ENCODE peak calls at places on chromosome 14, in seven cellular contexts. N is mesenchymal stem cell, B is mesendoderm, P is IMR-90, H is H9, Y is neuronal stem cell, C is H1. F is an unnamed sample.

GRCh38 chr14:42140831-42141279 is 534.2 kb downstream of the LRFN5 start:
- DNase-seq in N (peak; percentile 88), B (no peak), P (peak; percentile 90), H (no peak), Y (no peak), C (no peak), F (no peak)

GRCh38 chr14:96146131-96146771 is 58.4 kb upstream of the BDKRB2 start:
- DNase-seq in N (peak; percentile 48), B (peak; percentile 37), P (peak; percentile 70), H (no peak), Y (no peak), C (peak; percentile 30), F (peak; percentile 46)

GRCh38 chr14:32190713-32191112 is 11.1 kb upstream of the RNU6-7 start:
- DNase-seq in N (peak; percentile 59), B (no peak), P (no peak), H (no peak), Y (no peak), C (no peak), F (no peak)

GRCh38 chr14:24310666-24311604 is at the start of gene LTB4R:
- DNase-seq in N (no peak), B (no peak), P (peak; percentile 73), H (no peak), Y (no peak), C (no peak), F (no peak)

GRCh38 chr14:86933460-86933859 is 1059.5 kb downstream of the GALC start:
- DNase-seq in N (no peak), B (no peak), P (peak; percentile 6), H (no peak), Y (no peak), C (no peak), F (no peak)

GRCh38 chr14:36580856-36581831 is 1.3 kb downstream of the NKX2-8 start:
- DNase-seq in N (peak; percentile 37), B (peak; percentile 81), P (peak; percentile 16), H (peak; percentile 61), Y (no peak), C (peak; percentile 74), F (peak; percentile 7)

GRCh38 chr14:35393826-35394225 is 10.7 kb downstream of the NFKBIA start:
- DNase-seq in N (no peak), B (no peak), P (no peak), H (no peak), Y (no peak), C (no peak), F (no peak)

GRCh38 chr14:51328089-51328941 is 88.3 kb downstream of the TMX1 start:
- DNase-seq in N (peak; percentile 77), B (peak; percentile 25), P (peak; percentile 82), H (no peak), Y (no peak), C (no peak), F (peak; percentile 25)

DNA sequence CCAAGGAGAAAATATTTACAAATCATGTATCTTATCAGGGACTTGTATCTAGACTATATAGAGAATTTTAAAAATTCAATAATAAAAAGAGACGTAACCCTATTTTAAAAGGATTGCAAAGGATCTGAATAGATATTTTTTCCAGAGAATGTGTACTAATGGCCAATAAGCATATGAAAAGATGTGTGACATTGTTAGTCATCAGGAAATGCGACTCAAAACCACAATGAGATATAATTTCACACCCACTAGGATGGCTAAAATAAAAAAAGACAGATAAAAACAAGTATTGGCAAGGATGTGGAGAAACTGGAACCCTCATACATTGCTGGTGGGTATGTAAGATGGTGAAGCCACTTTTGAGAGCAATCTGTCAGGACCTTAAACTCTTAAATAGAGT is 141.9 kb upstream of the BMP4 start:
- DNase-seq in N (no peak), B (no peak), P (no peak), H (no peak), Y (no peak), C (no peak), F (no peak)
- H2AK5ac ChIP-seq in N (no peak overlapping the region), B (no peak overlapping the region), P (no peak overlapping the region), H (no peak overlapping the region), Y (no peak overlapping the region), C (no peak overlapping the region), F (no peak overlapping the region)

GRCh38 chr14:59296508-59296907 is 108.0 kb downstream of the DAAM1 start:
- DNase-seq in N (no peak), B (no peak), P (no peak), H (no peak), Y (no peak), C (no peak), F (no peak)

GRCh38 chr14:59297070-59297766 is 108.8 kb downstream of the DAAM1 start:
- DNase-seq in N (no peak), B (no peak), P (no peak), H (no peak), Y (no peak), C (no peak), F (peak; percentile 65)

GRCh38 chr14:59292921-59293605 is 104.6 kb downstream of the DAAM1 start:
- DNase-seq in N (no peak), B (no peak), P (no peak), H (no peak), Y (no peak), C (no peak), F (no peak)

GRCh38 chr14:59293934-59294661 is 105.6 kb downstream of the DAAM1 start:
- DNase-seq in N (no peak), B (no peak), P (no peak), H (no peak), Y (no peak), C (no peak), F (peak; percentile 46)

DNA sequence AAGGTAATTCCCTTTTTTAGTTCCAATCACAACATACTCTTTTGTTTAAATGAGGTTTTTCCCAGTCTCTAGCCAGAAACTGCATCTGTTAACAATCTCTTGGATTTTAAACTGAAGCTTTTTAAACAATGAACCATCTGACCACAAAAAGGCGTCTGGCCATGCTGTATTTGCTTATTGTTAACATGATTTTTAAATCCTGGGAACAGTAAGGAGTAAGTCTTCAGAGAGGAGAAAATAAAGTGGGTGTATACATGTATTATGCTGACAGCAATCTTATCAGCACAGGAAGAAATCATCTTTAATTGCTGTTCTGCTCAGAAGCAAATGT is 106.2 kb downstream of the DAAM1 start:
- DNase-seq in N (peak; percentile 62), B (no peak), P (peak; percentile 80), H (no peak), Y (no peak), C (no peak), F (no peak)
- H2BK120ac ChIP-seq in N (no peak overlapping the region), B (no peak overlapping the region), P (no peak overlapping the region), H (no peak overlapping the region), Y (no peak overlapping the region), C (no peak overlapping the region), F (no peak overlapping the region)

DNA sequence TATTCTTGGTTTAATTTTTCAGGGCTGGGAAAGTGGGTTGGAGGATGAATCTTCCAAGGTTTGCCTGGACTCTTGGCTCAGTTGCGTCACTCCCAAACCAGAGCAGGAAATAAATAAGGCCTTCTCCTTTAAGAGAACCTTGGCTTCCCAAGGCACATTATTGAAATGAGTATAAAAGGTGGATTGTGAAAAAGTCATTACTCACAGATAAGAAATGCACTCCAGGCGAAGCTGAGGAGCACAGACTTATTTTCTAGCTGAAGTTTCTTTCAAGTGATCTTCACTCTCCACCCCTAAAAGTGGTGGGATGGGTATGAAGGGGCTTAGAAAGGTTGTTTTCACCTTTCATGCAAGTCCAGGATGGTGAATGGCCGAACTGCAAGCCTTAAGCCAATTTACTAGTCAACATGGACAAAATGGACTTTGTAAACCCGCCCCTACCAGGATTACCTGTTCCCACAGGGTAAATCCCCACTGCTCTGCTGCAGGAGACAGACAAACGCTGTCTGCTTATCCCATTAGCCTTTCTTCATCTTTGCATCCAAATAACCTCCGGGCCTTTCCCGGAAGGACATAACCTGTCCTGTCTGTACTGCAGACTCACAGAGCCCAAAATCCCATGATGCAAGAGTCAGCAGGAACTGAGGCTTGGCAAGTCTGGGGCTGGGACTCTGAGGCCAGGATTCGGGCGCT is 207.6 kb downstream of the BCL11B start:
- DNase-seq in N (no peak), B (no peak), P (no peak), H (peak; percentile 10), Y (no peak), C (peak; percentile 26), F (peak; percentile 55)
- H3K4me2 ChIP-seq in N (no peak overlapping the region), B (no peak overlapping the region), P (no peak overlapping the region), H (no peak overlapping the region), Y (no peak overlapping the region), C (no peak overlapping the region), F (no peak overlapping the region)

GRCh38 chr14:105061428-105062047 is 3.7 kb downstream of the GPR132 start:
- DNase-seq in N (no peak), B (no peak), P (no peak), H (no peak), Y (no peak), C (no peak), F (no peak)

GRCh38 chr14:105062048-105062433 is 3.2 kb downstream of the GPR132 start:
- DNase-seq in N (no peak), B (no peak), P (no peak), H (no peak), Y (no peak), C (no peak), F (no peak)

GRCh38 chr14:105059917-105060565 is 5.2 kb downstream of the GPR132 start:
- DNase-seq in N (no peak), B (no peak), P (no peak), H (no peak), Y (no peak), C (no peak), F (no peak)

GRCh38 chr14:105059035-105059916 is 6.0 kb downstream of the GPR132 start:
- DNase-seq in N (no peak), B (peak; percentile 56), P (no peak), H (peak; percentile 60), Y (no peak), C (peak; percentile 73), F (peak; percentile 92)

GRCh38 chr14:105060751-105061427 is 4.3 kb downstream of the GPR132 start:
- DNase-seq in N (no peak), B (no peak), P (no peak), H (peak; percentile 34), Y (no peak), C (no peak), F (no peak)
- H2AK5ac ChIP-seq in N (no peak overlapping the region), B (no peak overlapping the region), P (no peak overlapping the region), H (no peak overlapping the region), Y (peak overlapping the region; percentile 71), C (no peak overlapping the region), F (no peak overlapping the region)

F was measured in trophoblast cell.